ENCODE peak calls at places on chromosomes 11 and 22, in six cellular contexts. E, J, I, H, D and N are unnamed samples.

GRCh38 chr11:65810046-65810868 is 23.4 kb downstream of the OVOL1 start:
- DNase-seq in E (no peak), J (no peak), I (no peak), H (no peak), D (no peak), N (no peak)

GRCh38 chr11:105609341-105609781 is 512 bp upstream of the GRIA4 start:
- DNase-seq in E (peak; percentile 58), J (peak; percentile 51), I (no peak), H (peak; percentile 60), D (peak; percentile 51), N (peak; percentile 17)

GRCh38 chr22:44793106-44793505 is 40.7 kb downstream of the ARHGAP8 start:
- DNase-seq in E (no peak), J (no peak), I (no peak), H (no peak), D (no peak), N (no peak)

GRCh38 chr22:37701121-37701786 is 4.4 kb downstream of the TRIOBP start:
- DNase-seq in E (no peak), J (no peak), I (no peak), H (no peak), D (no peak), N (peak; percentile 32)

GRCh38 chr22:50702821-50703725 is 30.4 kb downstream of the SHANK3 start:
- DNase-seq in E (no peak), J (no peak), I (no peak), H (no peak), D (no peak), N (no peak)

GRCh38 chr22:31614781-31615480 is 47.1 kb downstream of the PISD start:
- DNase-seq in E (no peak), J (no peak), I (no peak), H (no peak), D (no peak), N (no peak)

GRCh38 chr11:112364962-112365481 is 104.4 kb upstream of the PLET1 start:
- DNase-seq in E (no peak), J (no peak), I (no peak), H (peak; percentile 99), D (no peak), N (peak; percentile 99)

GRCh38 chr22:17982572-17983141 is 41.7 kb downstream of the MICAL3 start:
- DNase-seq in E (no peak), J (no peak), I (no peak), H (no peak), D (no peak), N (no peak)

GRCh38 chr11:130675456-130675855 is 227.0 kb downstream of the ADAMTS15 start:
- DNase-seq in E (no peak), J (no peak), I (no peak), H (peak; percentile 90), D (no peak), N (peak; percentile 50)

GRCh38 chr22:46381142-46381541 is 45.6 kb downstream of the TRMU start:
- DNase-seq in E (no peak), J (no peak), I (no peak), H (no peak), D (no peak), N (peak; percentile 10)

GRCh38 chr11:48049036-48049435 is 68.7 kb downstream of the PTPRJ start:
- DNase-seq in E (no peak), J (no peak), I (no peak), H (no peak), D (no peak), N (no peak)

GRCh38 chr11:326842-327580 is 6.4 kb upstream of the IFITM3 start:
- DNase-seq in E (no peak), J (no peak), I (no peak), H (peak; percentile 51), D (no peak), N (peak; percentile 42)

GRCh38 chr11:34343153-34343552 is 14.7 kb downstream of the ABTB2 start:
- DNase-seq in E (no peak), J (no peak), I (no peak), H (peak; percentile 67), D (no peak), N (peak; percentile 81)

GRCh38 chr11:110891411-110891810 is 179.2 kb upstream of the ARHGAP20 start:
- DNase-seq in E (no peak), J (no peak), I (no peak), H (peak; percentile 44), D (no peak), N (peak; percentile 89)

GRCh38 chr22:31192513-31192912 is 19.6 kb upstream of the LIMK2 start:
- DNase-seq in E (peak; percentile 87), J (no peak), I (no peak), H (peak; percentile 56), D (no peak), N (peak; percentile 77)

GRCh38 chr11:105109353-105109752 is 30.2 kb downstream of the CARD18 start:
- DNase-seq in E (no peak), J (no peak), I (no peak), H (no peak), D (no peak), N (no peak)

GRCh38 chr11:1343391-1344055 is 34.1 kb upstream of the TOLLIP start:
- DNase-seq in E (no peak), J (no peak), I (no peak), H (no peak), D (no peak), N (no peak)

GRCh38 chr11:77074626-77075221 is 8.0 kb downstream of the CAPN5 start:
- DNase-seq in E (no peak), J (peak; percentile 18), I (no peak), H (no peak), D (no peak), N (no peak)

GRCh38 chr22:23289851-23290724 is 109.8 kb downstream of the BCR start:
- DNase-seq in E (peak; percentile 68), J (peak; percentile 75), I (peak; percentile 64), H (peak; percentile 70), D (peak; percentile 91), N (peak; percentile 62)

GRCh38 chr22:37933711-37934376 is 19.6 kb downstream of the C22orf23 start:
- DNase-seq in E (peak; percentile 97), J (peak; percentile 95), I (peak; percentile 82), H (peak; percentile 95), D (peak; percentile 98), N (peak; percentile 86)

GRCh38 chr11:72431846-72432245 is 2.5 kb downstream of the CLPB start:
- DNase-seq in E (no peak), J (no peak), I (no peak), H (no peak), D (no peak), N (no peak)

GRCh38 chr11:18010977-18011586 is 1.8 kb downstream of the SERGEF start:
- DNase-seq in E (no peak), J (no peak), I (no peak), H (peak; percentile 6), D (no peak), N (no peak)

GRCh38 chr11:44651535-44652130 is 75.1 kb upstream of the TSPAN18 start:
- DNase-seq in E (no peak), J (no peak), I (no peak), H (no peak), D (no peak), N (no peak)

GRCh38 chr11:35486446-35486845 is 39.0 kb downstream of the PAMR1 start:
- DNase-seq in E (no peak), J (no peak), I (no peak), H (no peak), D (no peak), N (no peak)

GRCh38 chr11:2142762-2143202 is 3.6 kb upstream of the IGF2 start:
- DNase-seq in E (no peak), J (no peak), I (no peak), H (peak; percentile 66), D (no peak), N (peak; percentile 52)

GRCh38 chr22:32200752-32201151 is 4.1 kb downstream of the RFPL2 start:
- DNase-seq in E (peak; percentile 35), J (no peak), I (no peak), H (no peak), D (no peak), N (no peak)

DNA sequence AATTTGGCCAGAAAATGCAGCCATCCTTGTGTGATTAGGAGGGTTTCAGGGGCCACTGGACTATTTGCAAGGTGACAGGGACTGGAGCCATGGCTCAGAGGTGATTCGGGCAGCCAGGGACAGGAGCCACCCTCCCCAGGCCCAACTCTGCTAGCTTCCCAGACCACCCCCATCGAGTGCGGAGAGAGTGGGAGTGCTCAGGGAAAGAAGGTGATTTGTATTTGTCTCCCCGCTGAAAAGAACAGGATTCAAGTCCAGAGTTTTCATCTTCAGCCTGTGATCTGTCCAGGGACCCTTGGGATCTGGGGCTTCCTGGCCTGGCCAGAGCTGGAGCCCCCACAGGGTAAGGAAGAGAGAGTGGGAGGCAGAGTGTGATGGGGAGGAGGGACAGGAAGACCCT is 22.4 kb upstream of the TEF start:
- DNase-seq in E (no peak), J (no peak), I (no peak), H (no peak), D (no peak), N (no peak)
- H2AK5ac ChIP-seq in E (no peak overlapping the region), J (no peak overlapping the region), I (no peak overlapping the region), H (no peak overlapping the region), D (no peak overlapping the region), N (no peak overlapping the region)

DNA sequence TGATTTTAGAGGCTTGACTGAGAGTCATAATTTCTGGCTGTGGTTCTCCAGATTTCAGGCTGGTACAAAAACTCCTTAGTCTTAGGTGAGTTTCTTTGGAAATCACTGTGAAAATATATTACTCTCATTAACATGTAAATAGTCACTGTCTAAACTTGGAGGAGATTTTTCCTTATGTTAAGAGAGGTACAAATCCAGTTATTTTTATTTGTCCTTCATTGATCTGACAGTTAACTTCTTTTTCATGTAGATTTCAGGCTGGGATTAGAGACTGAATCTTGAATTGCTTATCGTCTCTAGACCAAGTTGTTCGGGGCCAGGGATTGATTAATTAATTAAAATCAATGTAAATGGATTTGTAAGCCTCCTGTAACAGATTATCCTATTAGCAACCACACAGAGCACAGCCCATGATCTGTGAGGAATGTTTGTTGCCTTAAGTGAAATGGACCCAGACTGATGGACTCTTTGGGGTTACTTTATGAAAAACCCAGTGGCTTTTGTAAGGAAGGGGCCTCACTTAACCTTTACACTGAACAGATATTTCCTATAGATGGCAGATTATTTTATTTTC is 21.1 kb downstream of the TEAD1 start:
- DNase-seq in E (no peak), J (no peak), I (no peak), H (no peak), D (no peak), N (no peak)
- H4K8ac ChIP-seq in E (no peak overlapping the region), J (no peak overlapping the region), I (no peak overlapping the region), H (no peak overlapping the region), D (no peak overlapping the region), N (peak overlapping the region; percentile 35)

GRCh38 chr22:39290248-39290720 is 29.1 kb downstream of the RPL3 start:
- DNase-seq in E (no peak), J (no peak), I (no peak), H (no peak), D (no peak), N (no peak)

GRCh38 chr22:39292561-39293074 is 26.8 kb downstream of the RPL3 start:
- DNase-seq in E (peak; percentile 80), J (peak; percentile 76), I (peak; percentile 45), H (peak; percentile 91), D (no peak), N (peak; percentile 92)

GRCh38 chr22:39290724-39291161 is 28.7 kb downstream of the RPL3 start:
- DNase-seq in E (no peak), J (peak; percentile 57), I (no peak), H (peak; percentile 89), D (no peak), N (peak; percentile 71)

GRCh38 chr22:39292002-39292401 is 27.4 kb downstream of the RPL3 start:
- DNase-seq in E (no peak), J (no peak), I (no peak), H (no peak), D (no peak), N (no peak)

GRCh38 chr22:39291501-39291900 is 27.9 kb downstream of the RPL3 start:
- DNase-seq in E (no peak), J (peak; percentile 46), I (no peak), H (no peak), D (no peak), N (no peak)
- H2AK5ac ChIP-seq in E (no peak overlapping the region), J (no peak overlapping the region), I (peak overlapping the region; percentile 49), H (peak overlapping the region; percentile 100), D (no peak overlapping the region), N (peak overlapping the region; percentile 86)

GRCh38 chr11:92829671-92830070 is 139.8 kb upstream of the MTNR1B start:
- DNase-seq in E (no peak), J (no peak), I (no peak), H (no peak), D (no peak), N (no peak)
- H4K8ac ChIP-seq in E (no peak overlapping the region), J (no peak overlapping the region), I (no peak overlapping the region), H (no peak overlapping the region), D (no peak overlapping the region), N (no peak overlapping the region)